ENCODE peak calls at places on chromosome 21, in nine cellular contexts. One of them, this sample, is unnamed.

GRCh38 chr21:38800924-38801744 is 4.6 kb upstream of the ETS2 start:
- DNase-seq in A549: no peak
- DNase-seq in SK-N-SH: no peak
- DNase-seq in HCT116: no peak
- DNase-seq in GM23338: no peak
- DNase-seq in HL-60: no peak
- DNase-seq in K562: peak
- DNase-seq in GM12878: no peak
- DNase-seq in HepG2: no peak
- DNase-seq in this sample: no peak

GRCh38 chr21:27062441-27062840 is 95.6 kb upstream of the ADAMTS5 start:
- DNase-seq in HepG2: no peak
- DNase-seq in SK-N-SH: no peak
- DNase-seq in HL-60: no peak
- DNase-seq in GM12878: no peak
- DNase-seq in A549: no peak
- DNase-seq in GM23338: no peak
- DNase-seq in HCT116: no peak
- DNase-seq in K562: no peak
- DNase-seq in this sample: no peak

GRCh38 chr21:38984982-38985422 is 179.3 kb downstream of the ETS2 start:
- DNase-seq in GM23338: no peak
- DNase-seq in HCT116: no peak
- DNase-seq in HL-60: peak
- DNase-seq in A549: no peak
- DNase-seq in HepG2: no peak
- DNase-seq in GM12878: no peak
- DNase-seq in SK-N-SH: peak
- DNase-seq in K562: no peak
- DNase-seq in this sample: no peak

GRCh38 chr21:37145635-37146111 is 72.6 kb downstream of the TTC3 start:
- DNase-seq in HCT116: peak
- DNase-seq in HL-60: no peak
- DNase-seq in GM23338: no peak
- DNase-seq in SK-N-SH: no peak
- DNase-seq in HepG2: no peak
- DNase-seq in K562: peak
- DNase-seq in A549: no peak
- DNase-seq in GM12878: no peak
- DNase-seq in this sample: no peak

GRCh38 chr21:17554619-17555472 is 42.0 kb downstream of the CXADR start:
- DNase-seq in K562: peak
- DNase-seq in HepG2: peak
- DNase-seq in HCT116: no peak
- DNase-seq in GM12878: no peak
- DNase-seq in GM23338: peak
- DNase-seq in HL-60: no peak
- DNase-seq in SK-N-SH: peak
- DNase-seq in A549: peak
- DNase-seq in this sample: no peak

GRCh38 chr21:8994640-8995511 is 1526.5 kb upstream of the TPTE start:
- DNase-seq in HepG2: peak
- DNase-seq in K562: peak
- DNase-seq in A549: no peak
- DNase-seq in SK-N-SH: no peak
- DNase-seq in HCT116: no peak
- DNase-seq in HL-60: no peak
- DNase-seq in GM23338: peak
- DNase-seq in GM12878: no peak
- DNase-seq in this sample: peak

GRCh38 chr21:42834730-42835191 is 44.6 kb downstream of the WDR4 start:
- DNase-seq in HCT116: no peak
- DNase-seq in K562: peak
- DNase-seq in GM23338: no peak
- DNase-seq in A549: no peak
- DNase-seq in GM12878: no peak
- DNase-seq in HL-60: no peak
- DNase-seq in SK-N-SH: peak
- DNase-seq in HepG2: no peak
- DNase-seq in this sample: no peak

GRCh38 chr21:29190920-29191319 is 60.5 kb downstream of the MAP3K7CL start:
- DNase-seq in HCT116: no peak
- DNase-seq in HepG2: peak
- DNase-seq in GM12878: no peak
- DNase-seq in HL-60: peak
- DNase-seq in A549: no peak
- DNase-seq in K562: no peak
- DNase-seq in GM23338: no peak
- DNase-seq in SK-N-SH: no peak
- DNase-seq in this sample: no peak

GRCh38 chr21:17660449-17660848 is 47.7 kb upstream of the BTG3 start:
- DNase-seq in HCT116: no peak
- DNase-seq in A549: no peak
- DNase-seq in HepG2: no peak
- DNase-seq in GM12878: no peak
- DNase-seq in K562: no peak
- DNase-seq in HL-60: no peak
- DNase-seq in SK-N-SH: no peak
- DNase-seq in GM23338: no peak
- DNase-seq in this sample: no peak

GRCh38 chr21:23887709-23888303 is 1719.5 kb downstream of the MRPL39 start:
- DNase-seq in HepG2: no peak
- DNase-seq in SK-N-SH: no peak
- DNase-seq in HL-60: no peak
- DNase-seq in GM23338: no peak
- DNase-seq in HCT116: no peak
- DNase-seq in A549: no peak
- DNase-seq in GM12878: no peak
- DNase-seq in K562: peak
- DNase-seq in this sample: no peak

GRCh38 chr21:31675332-31675731 is 15.8 kb downstream of the SOD1 start:
- DNase-seq in HCT116: no peak
- DNase-seq in HL-60: no peak
- DNase-seq in GM12878: no peak
- DNase-seq in GM23338: no peak
- DNase-seq in SK-N-SH: no peak
- DNase-seq in K562: peak
- DNase-seq in HepG2: no peak
- DNase-seq in A549: no peak
- DNase-seq in this sample: no peak

GRCh38 chr21:17708541-17709265 is 96.0 kb upstream of the BTG3 start:
- DNase-seq in HL-60: no peak
- DNase-seq in A549: no peak
- DNase-seq in HCT116: no peak
- DNase-seq in GM23338: no peak
- DNase-seq in SK-N-SH: no peak
- DNase-seq in HepG2: no peak
- DNase-seq in GM12878: no peak
- DNase-seq in K562: no peak
- DNase-seq in this sample: no peak

GRCh38 chr21:16588433-16588860 is 858.7 kb downstream of the USP25 start:
- DNase-seq in GM23338: peak
- DNase-seq in K562: no peak
- DNase-seq in SK-N-SH: peak
- DNase-seq in HepG2: no peak
- DNase-seq in HCT116: no peak
- DNase-seq in GM12878: no peak
- DNase-seq in HL-60: no peak
- DNase-seq in A549: peak
- DNase-seq in this sample: peak

GRCh38 chr21:31176080-31176551 is 137.8 kb upstream of the KRTAP19-8 start:
- DNase-seq in HL-60: no peak
- DNase-seq in HCT116: no peak
- DNase-seq in SK-N-SH: peak
- DNase-seq in A549: no peak
- DNase-seq in K562: no peak
- DNase-seq in GM23338: no peak
- DNase-seq in HepG2: no peak
- DNase-seq in GM12878: no peak
- DNase-seq in this sample: no peak

GRCh38 chr21:45991606-45992301 is 10.2 kb downstream of the COL6A1 start:
- DNase-seq in HL-60: no peak
- DNase-seq in GM12878: no peak
- DNase-seq in A549: no peak
- DNase-seq in K562: no peak
- DNase-seq in HCT116: no peak
- DNase-seq in GM23338: no peak
- DNase-seq in SK-N-SH: no peak
- DNase-seq in HepG2: no peak
- DNase-seq in this sample: no peak

GRCh38 chr21:30605968-30606367 is 5.1 kb downstream of the KRTAP22-1 start:
- DNase-seq in HepG2: no peak
- DNase-seq in A549: no peak
- DNase-seq in HL-60: no peak
- DNase-seq in K562: no peak
- DNase-seq in GM12878: no peak
- DNase-seq in HCT116: no peak
- DNase-seq in GM23338: peak
- DNase-seq in SK-N-SH: no peak
- DNase-seq in this sample: no peak

GRCh38 chr21:45799765-45800338 is 156.3 kb downstream of the PCBP3 start:
- DNase-seq in HL-60: no peak
- DNase-seq in GM23338: no peak
- DNase-seq in SK-N-SH: no peak
- DNase-seq in K562: no peak
- DNase-seq in A549: no peak
- DNase-seq in HCT116: no peak
- DNase-seq in HepG2: no peak
- DNase-seq in GM12878: no peak
- DNase-seq in this sample: no peak

GRCh38 chr21:16047857-16048256 is 318.1 kb downstream of the USP25 start:
- DNase-seq in GM23338: no peak
- DNase-seq in A549: no peak
- DNase-seq in GM12878: no peak
- DNase-seq in HCT116: no peak
- DNase-seq in HL-60: no peak
- DNase-seq in SK-N-SH: peak
- DNase-seq in HepG2: no peak
- DNase-seq in K562: no peak
- DNase-seq in this sample: no peak

GRCh38 chr21:14321042-14321441 is 61.9 kb downstream of the HSPA13 start:
- DNase-seq in HCT116: no peak
- DNase-seq in HepG2: no peak
- DNase-seq in K562: no peak
- DNase-seq in GM23338: no peak
- DNase-seq in SK-N-SH: no peak
- DNase-seq in GM12878: no peak
- DNase-seq in A549: no peak
- DNase-seq in HL-60: no peak
- DNase-seq in this sample: no peak

GRCh38 chr21:32578107-32578691 is 7.1 kb downstream of the TCP10L start:
- DNase-seq in GM12878: no peak
- DNase-seq in GM23338: peak
- DNase-seq in HCT116: peak
- DNase-seq in SK-N-SH: peak
- DNase-seq in A549: no peak
- DNase-seq in HepG2: no peak
- DNase-seq in K562: peak
- DNase-seq in HL-60: no peak
- DNase-seq in this sample: no peak

GRCh38 chr21:23398726-23399125 is 2208.6 kb downstream of the MRPL39 start:
- DNase-seq in GM23338: no peak
- DNase-seq in HepG2: no peak
- DNase-seq in A549: no peak
- DNase-seq in SK-N-SH: no peak
- DNase-seq in HL-60: no peak
- DNase-seq in GM12878: no peak
- DNase-seq in HCT116: no peak
- DNase-seq in K562: no peak
- DNase-seq in this sample: no peak

GRCh38 chr21:31902438-31902837 is 29.6 kb downstream of the HUNK start:
- DNase-seq in GM23338: no peak
- DNase-seq in GM12878: no peak
- DNase-seq in HL-60: no peak
- DNase-seq in SK-N-SH: no peak
- DNase-seq in K562: no peak
- DNase-seq in HepG2: no peak
- DNase-seq in A549: no peak
- DNase-seq in HCT116: no peak
- DNase-seq in this sample: no peak

GRCh38 chr21:25895565-25896205 is 160.9 kb downstream of the GABPA start:
- DNase-seq in GM23338: peak
- DNase-seq in HepG2: no peak
- DNase-seq in HCT116: no peak
- DNase-seq in SK-N-SH: peak
- DNase-seq in K562: peak
- DNase-seq in A549: no peak
- DNase-seq in HL-60: peak
- DNase-seq in GM12878: no peak
- DNase-seq in this sample: no peak
- H3K27ac ChIP-seq in GM23338: no peak
- H3K27ac ChIP-seq in HepG2: no peak
- H3K27ac ChIP-seq in HCT116: no peak
- H3K27ac ChIP-seq in SK-N-SH: no peak
- H3K27ac ChIP-seq in K562: no peak
- H3K27ac ChIP-seq in A549: no peak
- H3K27ac ChIP-seq in HL-60: no peak
- H3K27ac ChIP-seq in GM12878: no peak
- H3K27ac ChIP-seq in this sample: no peak

DNA sequence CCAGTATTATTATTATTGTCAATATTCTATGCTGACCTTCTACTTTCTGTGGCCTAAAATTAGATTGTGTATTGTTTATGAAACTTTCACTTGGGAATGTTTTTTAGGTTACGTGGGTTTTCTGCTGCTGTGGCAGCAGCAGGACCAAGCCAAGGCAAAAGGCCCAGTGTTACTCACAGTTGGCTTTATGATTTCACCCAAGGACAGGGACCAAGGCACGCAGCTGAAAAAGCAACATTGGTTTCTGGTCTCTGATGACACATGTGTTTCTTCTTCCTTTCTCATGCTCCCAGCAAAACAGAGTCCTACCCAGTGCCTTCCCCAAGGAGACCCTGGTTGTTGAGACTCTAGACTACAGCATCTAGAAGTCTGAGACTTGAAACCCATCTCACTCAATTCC is 413.7 kb downstream of the SETD4 start:
- DNase-seq in K562: no peak
- DNase-seq in SK-N-SH: no peak
- DNase-seq in HepG2: no peak
- DNase-seq in HL-60: no peak
- DNase-seq in GM23338: no peak
- DNase-seq in A549: no peak
- DNase-seq in GM12878: no peak
- DNase-seq in HCT116: no peak
- DNase-seq in this sample: no peak
- TF ChIP-seq REST in K562: no peak
- TF ChIP-seq REST in SK-N-SH: no peak
- TF ChIP-seq REST in HepG2: no peak
- TF ChIP-seq REST in HL-60: no peak
- TF ChIP-seq REST in GM23338: no peak
- TF ChIP-seq REST in A549: no peak
- TF ChIP-seq REST in GM12878: no peak
- TF ChIP-seq REST in HCT116: no peak
- TF ChIP-seq REST in this sample: no peak

GRCh38 chr21:35211767-35212166 is 162.7 kb upstream of the RUNX1 start:
- DNase-seq in A549: no peak
- DNase-seq in GM23338: no peak
- DNase-seq in SK-N-SH: no peak
- DNase-seq in HCT116: no peak
- DNase-seq in K562: no peak
- DNase-seq in HL-60: no peak
- DNase-seq in GM12878: no peak
- DNase-seq in HepG2: no peak
- DNase-seq in this sample: no peak
- H3K27ac ChIP-seq in A549: no peak
- H3K27ac ChIP-seq in GM23338: no peak
- H3K27ac ChIP-seq in SK-N-SH: no peak
- H3K27ac ChIP-seq in HCT116: no peak
- H3K27ac ChIP-seq in K562: no peak
- H3K27ac ChIP-seq in HL-60: no peak
- H3K27ac ChIP-seq in GM12878: no peak
- H3K27ac ChIP-seq in HepG2: no peak
- H3K27ac ChIP-seq in this sample: no peak

GRCh38 chr21:44513389-44514217 is 26.4 kb downstream of the KRTAP10-1 start:
- DNase-seq in GM12878: no peak
- DNase-seq in K562: no peak
- DNase-seq in HL-60: no peak
- DNase-seq in SK-N-SH: no peak
- DNase-seq in HepG2: no peak
- DNase-seq in HCT116: no peak
- DNase-seq in GM23338: no peak
- DNase-seq in A549: no peak
- DNase-seq in this sample: no peak
- TF ChIP-seq REST in GM12878: no peak
- TF ChIP-seq REST in K562: no peak
- TF ChIP-seq REST in HL-60: no peak
- TF ChIP-seq REST in SK-N-SH: no peak
- TF ChIP-seq REST in HepG2: no peak
- TF ChIP-seq REST in HCT116: no peak
- TF ChIP-seq REST in GM23338: no peak
- TF ChIP-seq REST in A549: no peak
- TF ChIP-seq REST in this sample: no peak

This sample was measured in Panc1.